ENCODE peak calls at places on chromosome 20, in ten cellular contexts. V is sigmoid colon, Z is HCT116, U is stomach, L is right lobe of liver, N is spleen, I is ovary, H is uterus, F is heart left ventricle, R is IMR-90. Y is an unnamed sample. For H3K4me1, the result is how much of the 10 kb centered on the place peaks cover.

GRCh38 chr20:25058051-25058796 is at the start of gene ACSS1:
- DNase-seq in U (peak), Z (no peak), H (peak), V (peak), L (peak), N (peak), F (peak), I (peak), R (peak), Y (peak)

GRCh38 chr20:63877755-63878470 is 12.8 kb downstream of the TPD52L2 start:
- DNase-seq in F (no peak), I (no peak), U (no peak), H (no peak), Z (no peak), R (no peak), L (no peak), V (no peak), N (no peak), Y (no peak)

GRCh38 chr20:10671850-10672578 is 1.8 kb downstream of the JAG1 start:
- DNase-seq in U (peak), F (peak), R (peak), N (peak), V (peak), L (peak), H (peak), I (peak), Z (no peak), Y (peak)

GRCh38 chr20:44067650-44068081 is 119.3 kb downstream of the JPH2 start:
- DNase-seq in F (no peak), U (peak), R (no peak), N (peak), L (peak), Z (no peak), I (no peak), H (no peak), V (no peak), Y (no peak)

GRCh38 chr20:6707231-6707870 is 60.1 kb upstream of the BMP2 start:
- DNase-seq in R (no peak), L (no peak), V (no peak), I (no peak), N (no peak), Z (no peak), F (no peak), H (no peak), U (no peak), Y (no peak)

GRCh38 chr20:56928007-56928406 is 298.9 kb downstream of the TFAP2C start:
- DNase-seq in Z (no peak), I (no peak), L (no peak), V (peak), N (no peak), F (no peak), U (no peak), R (no peak), H (no peak), Y (no peak)

GRCh38 chr20:41408986-41409385 is 42.4 kb upstream of the EMILIN3 start:
- DNase-seq in U (no peak), R (no peak), F (no peak), V (no peak), N (no peak), H (no peak), L (no peak), Z (no peak), I (peak), Y (peak)

GRCh38 chr20:44931911-44932310 is 22.1 kb downstream of the PABPC1L start:
- DNase-seq in Z (no peak), F (no peak), V (no peak), N (no peak), U (no peak), R (no peak), L (no peak), I (no peak), H (no peak), Y (no peak)

GRCh38 chr20:20837574-20838021 is 125.2 kb upstream of the RALGAPA2 start:
- DNase-seq in N (no peak), Z (peak), U (peak), V (no peak), H (peak), F (no peak), I (peak), L (peak), R (peak), Y (peak)

GRCh38 chr20:4155953-4156352 is 140.6 kb upstream of the RNF24 start:
- DNase-seq in U (no peak), H (no peak), V (no peak), F (no peak), R (no peak), I (no peak), Z (no peak), L (no peak), N (no peak), Y (no peak)

GRCh38 chr20:57558614-57559285 is 2.2 kb upstream of the PCK1 start:
- DNase-seq in Z (no peak), L (peak), H (no peak), V (no peak), N (peak), R (no peak), I (no peak), U (no peak), F (no peak), Y (no peak)

GRCh38 chr20:58433759-58434158 is 44.7 kb downstream of the VAPB start:
- DNase-seq in U (no peak), I (no peak), R (peak), Z (no peak), V (no peak), L (no peak), N (no peak), F (no peak), H (no peak), Y (no peak)

GRCh38 chr20:44208165-44208564 is 2.4 kb downstream of the OSER1 start:
- DNase-seq in L (no peak), U (no peak), R (no peak), N (no peak), Z (no peak), F (no peak), V (no peak), H (no peak), I (no peak), Y (no peak)

GRCh38 chr20:50264534-50265145 is 74.0 kb downstream of the CEBPB start:
- DNase-seq in Z (no peak), U (no peak), I (no peak), V (no peak), F (no peak), R (no peak), N (no peak), H (no peak), L (no peak), Y (no peak)

GRCh38 chr20:50263831-50264230 is 73.2 kb downstream of the CEBPB start:
- DNase-seq in I (no peak), H (no peak), V (no peak), U (no peak), N (no peak), R (no peak), F (no peak), L (no peak), Z (no peak), Y (no peak)

GRCh38 chr20:50266293-50267040 is 75.8 kb downstream of the CEBPB start:
- DNase-seq in I (no peak), U (no peak), H (no peak), F (peak), V (no peak), N (no peak), Z (no peak), R (no peak), L (no peak), Y (no peak)

GRCh38 chr20:50267041-50267865 is 76.6 kb downstream of the CEBPB start:
- DNase-seq in H (no peak), Z (peak), F (no peak), I (no peak), V (peak), U (peak), N (no peak), L (no peak), R (peak), Y (peak)

GRCh38 chr20:50265245-50265946 is 74.8 kb downstream of the CEBPB start:
- DNase-seq in N (no peak), R (no peak), F (no peak), U (no peak), I (no peak), Z (no peak), L (no peak), H (no peak), V (no peak), Y (no peak)
- H3K27ac ChIP-seq in N (peak), R (no peak), F (no peak), U (no peak), I (no peak), Z (peak), L (no peak), H (no peak), V (no peak), Y (no peak)

DNA sequence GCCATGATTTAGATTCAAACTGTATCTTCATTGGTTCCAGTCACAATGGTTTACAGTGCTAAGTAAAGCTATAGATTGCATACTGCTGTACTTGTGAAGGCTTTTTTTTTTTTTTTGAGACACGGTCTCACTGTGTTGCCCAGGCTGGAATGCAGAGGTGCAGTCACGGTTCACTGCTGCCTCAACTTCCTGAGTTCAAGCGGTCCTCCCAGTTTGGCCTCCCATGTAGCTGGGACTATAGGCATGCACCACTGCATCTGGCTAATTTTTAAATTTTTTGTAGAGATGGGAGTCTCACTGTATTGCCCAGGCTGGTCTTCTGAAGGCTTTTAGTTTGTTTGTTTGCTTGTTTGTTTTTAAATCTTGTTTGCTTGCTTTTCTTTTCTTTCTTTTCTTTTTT is 24.9 kb downstream of the ITCH start:
- DNase-seq in V (no peak), N (no peak), F (no peak), I (no peak), H (no peak), L (no peak), U (no peak), Z (no peak), R (no peak), Y (no peak)
- TF ChIP-seq POLR2A in V (no peak), N (no peak), F (no peak), I (no peak), H (no peak), L (no peak), U (no peak), Z (no peak), R (no peak), Y (no peak)

DNA sequence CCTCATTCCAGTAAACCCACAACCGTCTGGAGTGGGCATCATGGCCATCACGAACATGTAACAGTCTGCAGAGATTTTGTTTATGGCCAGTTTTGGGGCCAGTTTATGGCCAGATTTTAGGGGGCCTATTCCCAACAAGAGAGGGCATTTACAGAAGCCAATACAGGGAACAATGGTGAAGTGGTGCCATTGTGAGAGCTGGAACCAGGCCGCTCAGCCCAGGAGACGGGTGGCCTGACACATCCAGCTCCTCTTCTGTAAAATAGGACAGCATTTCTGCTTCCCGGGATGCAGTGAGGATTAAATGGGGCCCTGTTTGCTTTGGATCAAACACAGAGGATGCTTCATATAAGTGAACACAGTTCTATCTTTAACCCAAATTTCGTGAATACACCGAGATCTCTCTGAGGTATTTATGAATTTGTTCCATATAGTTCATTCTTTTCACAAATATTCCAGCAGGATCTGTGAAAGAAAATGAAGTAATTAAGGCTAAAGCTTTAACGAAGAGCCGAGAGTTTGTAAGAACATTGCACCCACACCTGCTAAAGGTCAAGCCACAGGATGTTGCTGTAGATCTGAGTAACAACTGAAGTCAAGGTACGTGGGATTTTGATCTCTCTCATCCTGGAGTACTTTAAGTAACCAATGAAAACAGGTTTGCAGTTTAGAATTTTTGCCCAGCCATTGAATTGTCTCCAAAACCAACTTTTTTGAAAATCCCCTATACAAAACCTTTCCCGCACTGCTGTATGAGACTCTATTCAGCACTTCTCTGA is 14.5 kb upstream of the SIRPG start:
- DNase-seq in H (no peak), V (no peak), Z (no peak), N (no peak), I (no peak), R (no peak), U (no peak), F (no peak), L (no peak), Y (no peak)
- H3K4me1 ChIP-seq in H (under half), V (under half), Z (under half), N (under half), I (under half), R (under half), U (under half), F (under half), L (under half), Y (under half)

GRCh38 chr20:61950631-61951010 is 115.1 kb downstream of the TAF4 start:
- DNase-seq in V (peak), U (no peak), N (peak), L (no peak), F (no peak), Z (no peak), R (no peak), H (no peak), I (peak), Y (no peak)
- H3K27ac ChIP-seq in V (no peak), U (no peak), N (no peak), L (no peak), F (no peak), Z (no peak), R (no peak), H (no peak), I (no peak), Y (no peak)

GRCh38 chr20:35952480-35953410 is 1.6 kb downstream of the SCAND1 start:
- DNase-seq in V (no peak), H (no peak), R (peak), Z (no peak), L (no peak), F (no peak), I (no peak), N (no peak), U (no peak), Y (no peak)
- TF ChIP-seq POLR2A in V (no peak), H (no peak), R (no peak), Z (no peak), L (no peak), F (no peak), I (no peak), N (no peak), U (no peak), Y (no peak)

GRCh38 chr20:48716541-48716940 is 111.3 kb downstream of the PREX1 start:
- DNase-seq in N (peak), V (no peak), Z (no peak), I (no peak), F (no peak), L (no peak), H (no peak), R (no peak), U (no peak), Y (no peak)

GRCh38 chr20:48717095-48717958 is 110.5 kb downstream of the PREX1 start:
- DNase-seq in R (no peak), Z (no peak), U (no peak), I (no peak), F (no peak), H (no peak), N (no peak), L (no peak), V (no peak), Y (no peak)

GRCh38 chr20:48717959-48718223 is 109.9 kb downstream of the PREX1 start:
- DNase-seq in I (no peak), H (no peak), Z (no peak), U (no peak), F (no peak), V (no peak), N (no peak), L (no peak), R (no peak), Y (no peak)

GRCh38 chr20:48714764-48715163 is 113.0 kb downstream of the PREX1 start:
- DNase-seq in U (no peak), L (no peak), R (no peak), N (no peak), I (no peak), F (no peak), V (no peak), Z (no peak), H (no peak), Y (no peak)

DNA sequence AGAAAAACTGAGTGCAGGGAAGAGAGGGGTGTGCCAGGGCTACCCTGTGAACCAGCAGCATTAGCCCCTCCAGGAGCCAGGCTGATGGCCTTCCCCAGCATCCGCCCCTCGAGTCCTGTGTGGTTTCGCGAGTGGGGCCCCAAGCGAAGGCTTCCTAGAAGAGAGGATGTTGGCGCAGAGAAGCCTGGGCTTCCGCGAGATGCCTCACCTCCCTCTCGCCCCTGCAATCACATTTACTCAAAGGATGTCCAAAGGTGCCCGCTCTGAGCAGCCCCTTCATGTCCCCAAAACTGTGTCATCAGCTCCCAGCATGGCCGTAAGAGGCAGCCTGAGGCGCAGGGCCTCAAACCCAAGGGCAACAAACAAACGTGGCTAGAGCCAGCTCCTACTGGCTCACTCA is 111.7 kb downstream of the PREX1 start:
- DNase-seq in Z (no peak), H (no peak), L (no peak), U (no peak), N (peak), I (no peak), F (no peak), R (no peak), V (no peak), Y (no peak)
- H3K4me1 ChIP-seq in Z (under half), H (under half), L (under half), U (under half), N (half or more), I (under half), F (under half), R (under half), V (under half), Y (under half)